ENCODE peak calls at places on chromosome 19, in four cellular contexts. Q is brain microvascular endothelial cell, F is thoracic aorta, W is esophagus muscularis mucosa. P is an unnamed sample.

GRCh38 chr19:19276851-19277250 is 3.8 kb upstream of the TM6SF2 start:
- DNase-seq in Q (no peak), F (no peak), W (no peak), P (no peak)

GRCh38 chr19:33241530-33242101 is 16.0 kb upstream of the SLC7A10 start:
- DNase-seq in Q (no peak), F (no peak), W (no peak), P (no peak)

GRCh38 chr19:33390120-33390907 is 16.8 kb downstream of the CEBPG start:
- DNase-seq in Q (no peak), F (no peak), W (no peak), P (no peak)

GRCh38 chr19:8655340-8655709 is 24.9 kb downstream of the NFILZ start:
- DNase-seq in Q (no peak), F (no peak), W (no peak), P (no peak)

GRCh38 chr19:1672038-1672768 is 19.8 kb upstream of the TCF3 start:
- DNase-seq in Q (no peak), F (no peak), W (no peak), P (peak; percentile 28)

GRCh38 chr19:55443045-55443823 is at the start of gene SHISA7:
- DNase-seq in Q (no peak), F (no peak), W (no peak), P (no peak)

GRCh38 chr19:51576850-51577249 is 5.8 kb downstream of the ZNF175 start:
- DNase-seq in Q (no peak), F (no peak), W (no peak), P (no peak)

GRCh38 chr19:3162418-3163229 is 15.9 kb upstream of the S1PR4 start:
- DNase-seq in Q (no peak), F (no peak), W (no peak), P (no peak)

GRCh38 chr19:29155683-29156082 is 57.3 kb downstream of the UQCRFS1 start:
- DNase-seq in Q (no peak), F (no peak), W (no peak), P (no peak)

GRCh38 chr19:41626877-41627276 is at the start of gene CEACAM4:
- DNase-seq in Q (no peak), F (no peak), W (peak; percentile 89), P (no peak)

GRCh38 chr19:42149447-42150202 is 17.4 kb upstream of the POU2F2 start:
- DNase-seq in Q (no peak), F (no peak), W (no peak), P (no peak)

GRCh38 chr19:13042443-13043130 is 47.3 kb downstream of the NFIX start:
- DNase-seq in Q (no peak), F (no peak), W (no peak), P (no peak)

GRCh38 chr19:11378319-11379189 is 4.1 kb downstream of the SWSAP1 start:
- DNase-seq in Q (peak; percentile 73), F (no peak), W (no peak), P (peak; percentile 87)

GRCh38 chr19:10718205-10719196 is 622 bp downstream of the DNM2 start:
- DNase-seq in Q (no peak), F (no peak), W (no peak), P (peak; percentile 67)

GRCh38 chr19:42076375-42076944 is 494 bp downstream of the ZNF574 start:
- DNase-seq in Q (no peak), F (no peak), W (no peak), P (no peak)

GRCh38 chr19:3849092-3849491 is 19.7 kb downstream of the ZFR2 start:
- DNase-seq in Q (no peak), F (no peak), W (no peak), P (peak; percentile 31)

GRCh38 chr19:52748336-52748950 is 13.6 kb upstream of the ZNF611 start:
- DNase-seq in Q (no peak), F (no peak), W (no peak), P (no peak)

GRCh38 chr19:47253970-47254369 is 2.4 kb upstream of the CCDC9 start:
- DNase-seq in Q (no peak), F (no peak), W (no peak), P (no peak)

GRCh38 chr19:34662919-34663318 is 14.0 kb downstream of the SCGB2B2 start:
- DNase-seq in Q (no peak), F (no peak), W (no peak), P (no peak)

GRCh38 chr19:35081201-35081600 is 34.4 kb upstream of the FXYD3 start:
- DNase-seq in Q (no peak), F (no peak), W (no peak), P (peak; percentile 28)

GRCh38 chr19:22503524-22503923 is 81.4 kb upstream of the ZNF98 start:
- DNase-seq in Q (no peak), F (no peak), W (peak; percentile 78), P (no peak)

GRCh38 chr19:18842166-18842565 is 10.4 kb downstream of the UPF1 start:
- DNase-seq in Q (no peak), F (no peak), W (no peak), P (no peak)

GRCh38 chr19:14782978-14783545 is 4.7 kb upstream of the ADGRE2 start:
- DNase-seq in Q (no peak), F (no peak), W (no peak), P (no peak)

GRCh38 chr19:3366761-3367571 is 583 bp downstream of the NFIC start:
- DNase-seq in Q (no peak), F (no peak), W (no peak), P (peak; percentile 48)

GRCh38 chr19:3006075-3006767 is 22.9 kb downstream of the TLE2 start:
- DNase-seq in Q (no peak), F (no peak), W (no peak), P (no peak)

GRCh38 chr19:11273989-11274388 is 11.7 kb upstream of the DOCK6 start:
- DNase-seq in Q (no peak), F (no peak), W (no peak), P (no peak)

GRCh38 chr19:55088543-55089265 is 13.0 kb downstream of the EPS8L1 start:
- DNase-seq in Q (peak; percentile 66), F (peak; percentile 37), W (no peak), P (peak; percentile 74)

GRCh38 chr19:19591133-19591825 is 27.2 kb downstream of the PBX4 start:
- DNase-seq in Q (peak; percentile 88), F (no peak), W (no peak), P (peak; percentile 97)

GRCh38 chr19:47132522-47132852 is 1.9 kb downstream of the SAE1 start:
- DNase-seq in Q (no peak), F (no peak), W (no peak), P (no peak)

GRCh38 chr19:20247016-20247683 is 80.1 kb downstream of the ZNF486 start:
- DNase-seq in Q (no peak), F (no peak), W (no peak), P (no peak)

GRCh38 chr19:33486936-33487793 is 34.4 kb downstream of the PEPD start:
- DNase-seq in Q (no peak), F (no peak), W (no peak), P (no peak)

GRCh38 chr19:11964858-11965645 is at the start of gene ZNF763:
- DNase-seq in Q (peak; percentile 67), F (peak; percentile 82), W (peak; percentile 99), P (peak; percentile 14)

DNA sequence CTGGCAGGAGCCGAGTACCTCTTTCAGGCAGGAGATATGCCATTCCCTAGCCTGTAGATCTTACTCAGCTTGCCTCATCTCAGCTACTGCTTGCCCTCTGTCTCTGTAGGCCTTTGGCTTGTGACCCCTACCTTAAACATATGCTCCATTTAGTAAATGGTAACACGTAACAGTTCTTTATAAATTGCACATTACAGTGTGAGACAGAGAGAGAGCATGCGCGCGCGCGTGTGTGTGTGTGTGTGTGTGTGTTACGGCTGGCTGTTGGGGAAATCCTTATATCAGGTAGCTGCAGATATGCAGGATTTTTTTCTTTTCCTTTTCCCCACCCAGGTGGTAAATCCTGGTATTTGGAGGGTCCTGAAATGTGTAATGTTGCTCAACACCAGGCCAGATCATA is 4.2 kb downstream of the SPINT2 start:
- DNase-seq in Q (no peak), F (no peak), W (no peak), P (no peak)
- H3K4me3 ChIP-seq in Q (no peak overlapping the region), F (peak overlapping the region; percentile 83), W (no peak overlapping the region), P (no peak overlapping the region)

DNA sequence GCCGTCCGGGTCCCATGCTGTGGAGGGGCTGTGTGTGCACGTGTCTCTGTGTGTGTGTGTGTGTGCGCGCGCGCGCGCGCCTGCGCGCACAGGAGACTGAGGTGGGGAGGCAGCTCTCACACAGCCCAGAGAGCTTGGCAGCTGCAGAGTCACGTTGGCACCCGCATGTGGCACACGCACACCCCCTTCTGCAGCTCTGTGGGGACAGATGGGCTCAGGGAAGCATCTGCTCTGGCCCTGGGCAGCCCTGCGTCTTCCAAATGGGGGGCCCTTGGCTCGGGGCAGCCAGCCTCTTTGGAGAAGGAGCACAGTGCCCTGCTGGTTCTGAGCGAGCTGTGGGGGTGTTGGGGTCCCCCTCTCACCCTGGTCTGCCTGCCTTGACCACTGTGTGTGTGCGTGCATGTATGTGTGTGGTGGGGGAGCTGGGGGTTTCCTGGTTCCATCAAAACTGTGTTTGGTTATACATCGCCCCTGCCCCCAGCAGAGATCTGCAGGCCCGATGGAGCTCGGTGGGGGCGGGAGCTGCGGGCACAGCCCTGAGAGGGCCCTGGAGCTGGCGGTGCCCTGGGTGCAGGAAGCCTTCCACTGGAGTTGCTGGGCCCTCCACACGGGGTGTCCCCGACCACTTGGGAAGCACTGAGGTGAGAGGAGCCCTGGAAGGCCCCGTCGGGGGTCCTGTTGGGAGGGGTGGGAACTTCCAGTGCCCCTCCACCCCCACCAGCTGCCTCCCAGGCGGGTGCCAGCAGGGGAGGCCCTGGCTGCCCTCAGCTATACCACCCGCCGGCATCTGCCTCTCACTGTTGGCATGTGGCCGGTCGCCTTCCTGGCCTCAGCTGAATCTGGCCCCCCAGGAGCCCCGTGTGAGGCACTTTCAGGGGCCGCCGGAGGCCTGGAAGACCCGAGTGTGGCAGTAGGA is 67.2 kb downstream of the KDM4B start:
- DNase-seq in Q (no peak), F (no peak), W (no peak), P (no peak)
- H3K4me3 ChIP-seq in Q (no peak overlapping the region), F (no peak overlapping the region), W (peak overlapping the region; percentile 12), P (no peak overlapping the region)

DNA sequence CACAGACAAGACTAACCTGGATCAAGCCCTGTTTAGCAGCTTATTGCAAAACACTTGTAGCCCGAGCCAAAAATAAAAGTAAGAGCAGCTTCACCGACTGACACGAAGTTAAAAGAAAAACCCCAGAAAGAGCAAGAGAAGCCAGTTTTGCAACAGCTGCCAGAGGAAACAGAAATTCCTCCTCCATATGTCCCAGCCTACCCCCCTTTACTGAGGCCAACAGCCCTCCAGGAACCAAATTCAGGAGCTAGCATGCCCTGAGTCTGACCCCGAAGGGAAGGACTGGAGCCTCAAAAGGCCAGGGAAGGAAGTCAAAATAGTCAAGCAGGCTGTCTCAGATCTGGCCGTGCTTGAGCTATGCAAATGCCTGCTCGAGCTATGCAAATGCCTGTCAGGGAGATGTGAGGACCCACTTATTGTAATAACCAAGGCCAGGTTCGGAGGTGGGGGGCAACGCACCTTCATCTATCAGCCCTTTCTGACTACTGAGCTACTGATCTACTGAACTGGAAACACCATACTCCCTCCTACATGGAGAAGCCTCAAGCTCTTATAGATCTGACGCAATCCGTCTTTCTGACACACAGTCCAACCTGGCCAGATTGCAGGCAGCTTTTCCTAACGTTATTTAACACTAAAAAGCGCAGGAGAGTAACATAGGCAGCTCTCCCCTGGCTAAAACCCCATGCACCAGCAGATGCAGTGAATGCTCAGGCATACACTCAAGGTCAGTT is 6.7 kb downstream of the SIGLEC11 start:
- DNase-seq in Q (no peak), F (no peak), W (no peak), P (no peak)
- H3K4me3 ChIP-seq in Q (no peak overlapping the region), F (peak overlapping the region; percentile 8), W (no peak overlapping the region), P (no peak overlapping the region)

GRCh38 chr19:588758-589692 is 656 bp upstream of the HCN2 start:
- DNase-seq in Q (no peak), F (no peak), W (no peak), P (no peak)

GRCh38 chr19:590750-591098 is 1.0 kb downstream of the HCN2 start:
- DNase-seq in Q (no peak), F (no peak), W (no peak), P (no peak)

GRCh38 chr19:589693-590395 is at the start of gene HCN2:
- DNase-seq in Q (no peak), F (no peak), W (no peak), P (no peak)

GRCh38 chr19:591099-591958 is 1.6 kb downstream of the HCN2 start:
- DNase-seq in Q (no peak), F (no peak), W (no peak), P (no peak)

GRCh38 chr19:590396-590745 is 690 bp downstream of the HCN2 start:
- DNase-seq in Q (no peak), F (no peak), W (no peak), P (peak; percentile 42)
- H3K4me3 ChIP-seq in Q (peak overlapping the region; percentile 20), F (peak overlapping the region; percentile 23), W (peak overlapping the region; percentile 43), P (no peak overlapping the region)